ENCODE peak calls at places on chromosome 12, in six cellular contexts. M is NCI-H345, Q is posterior cingulate gyrus, J is Caki2, W is SIG-M5, X is NCI-H1417. C is an unnamed sample.

GRCh38 chr12:122354958-122355641 is 67.4 kb downstream of the CLIP1 start:
- DNase-seq in M (no peak), Q (peak; percentile 80), J (no peak), W (no peak), X (no peak), C (no peak)

GRCh38 chr12:1688086-1688710 is 2.7 kb upstream of the ADIPOR2 start:
- DNase-seq in M (no peak), Q (no peak), J (no peak), W (no peak), X (no peak), C (no peak)

GRCh38 chr12:121955258-121956040 is 37.1 kb downstream of the CFAP251 start:
- DNase-seq in M (no peak), Q (no peak), J (peak; percentile 13), W (no peak), X (peak; percentile 26), C (no peak)

GRCh38 chr12:113407931-113408585 is 4.4 kb upstream of the SDS start:
- DNase-seq in M (no peak), Q (no peak), J (no peak), W (no peak), X (no peak), C (no peak)

GRCh38 chr12:42570076-42570475 is 19.5 kb downstream of the PRICKLE1 start:
- DNase-seq in M (no peak), Q (no peak), J (no peak), W (no peak), X (no peak), C (no peak)

GRCh38 chr12:104930388-104931326 is 27.4 kb downstream of the SLC41A2 start:
- DNase-seq in M (no peak), Q (no peak), J (peak; percentile 52), W (no peak), X (no peak), C (no peak)

GRCh38 chr12:26744697-26745440 is 88.1 kb downstream of the ITPR2 start:
- DNase-seq in M (peak; percentile 17), Q (no peak), J (no peak), W (no peak), X (peak; percentile 52), C (no peak)

GRCh38 chr12:21239866-21240265 is 94.9 kb downstream of the SLCO1A2 start:
- DNase-seq in M (no peak), Q (no peak), J (no peak), W (no peak), X (no peak), C (no peak)

GRCh38 chr12:87365423-87365822 is 663.8 kb downstream of the C12orf50 start:
- DNase-seq in M (peak; percentile 44), Q (no peak), J (no peak), W (no peak), X (peak; percentile 48), C (no peak)

GRCh38 chr12:98228619-98229538 is 286.5 kb upstream of the TMPO start:
- DNase-seq in M (peak; percentile 30), Q (no peak), J (no peak), W (no peak), X (peak; percentile 94), C (no peak)

GRCh38 chr12:4037747-4038312 is 164.6 kb upstream of the PARP11 start:
- DNase-seq in M (peak; percentile 0), Q (no peak), J (peak; percentile 33), W (no peak), X (peak; percentile 37), C (peak; percentile 12)

GRCh38 chr12:113903381-113903863 is 62.7 kb downstream of the RBM19 start:
- DNase-seq in M (no peak), Q (no peak), J (no peak), W (no peak), X (no peak), C (no peak)

GRCh38 chr12:110606253-110606611 is 7.7 kb upstream of the TCTN1 start:
- DNase-seq in M (no peak), Q (no peak), J (no peak), W (no peak), X (no peak), C (no peak)

GRCh38 chr12:15979096-15980091 is 68.3 kb downstream of the DERA start:
- DNase-seq in M (no peak), Q (no peak), J (peak; percentile 27), W (no peak), X (no peak), C (no peak)

GRCh38 chr12:92210062-92210461 is 64.4 kb upstream of the BTG1 start:
- DNase-seq in M (no peak), Q (no peak), J (no peak), W (no peak), X (no peak), C (no peak)

GRCh38 chr12:4268549-4269181 is 4.9 kb upstream of the CCND2 start:
- DNase-seq in M (no peak), Q (no peak), J (no peak), W (no peak), X (peak; percentile 62), C (no peak)

GRCh38 chr12:21773263-21773741 is 1.2 kb downstream of the KCNJ8 start:
- DNase-seq in M (peak; percentile 7), Q (peak; percentile 22), J (no peak), W (no peak), X (no peak), C (no peak)

GRCh38 chr12:128724468-128725046 is 99.2 kb downstream of the SLC15A4 start:
- DNase-seq in M (no peak), Q (no peak), J (peak; percentile 56), W (no peak), X (no peak), C (no peak)